ENCODE peak calls at places on chromosomes 2 and 18, in four cellular contexts. One of them, this sample, is unnamed.

GRCh38 chr2:26170795-26171194 is 2.1 kb upstream of the GAREM2 start:
- DNase-seq in substantia nigra: no peak
- DNase-seq in AG10803: no peak
- DNase-seq in A172: no peak
- DNase-seq in this sample: no peak

GRCh38 chr2:125564471-125564870 is 1091.5 kb upstream of the GYPC start:
- DNase-seq in substantia nigra: no peak
- DNase-seq in A172: no peak
- DNase-seq in AG10803: no peak
- DNase-seq in this sample: no peak

GRCh38 chr2:74438248-74438647 is 3.5 kb downstream of the RTKN start:
- DNase-seq in substantia nigra: no peak
- DNase-seq in A172: no peak
- DNase-seq in AG10803: no peak
- DNase-seq in this sample: no peak

GRCh38 chr2:111209045-111209514 is 88.4 kb downstream of the BCL2L11 start:
- DNase-seq in substantia nigra: no peak
- DNase-seq in AG10803: peak; percentile 68
- DNase-seq in A172: peak; percentile 92
- DNase-seq in this sample: peak; percentile 93

GRCh38 chr2:46202453-46202852 is 94.8 kb upstream of the EPAS1 start:
- DNase-seq in substantia nigra: no peak
- DNase-seq in A172: no peak
- DNase-seq in AG10803: no peak
- DNase-seq in this sample: no peak

GRCh38 chr2:105870858-105871257 is 126.1 kb downstream of the NCK2 start:
- DNase-seq in AG10803: no peak
- DNase-seq in A172: no peak
- DNase-seq in substantia nigra: no peak
- DNase-seq in this sample: no peak

GRCh38 chr18:7232218-7232617 is 1.3 kb downstream of the LRRC30 start:
- DNase-seq in A172: no peak
- DNase-seq in substantia nigra: no peak
- DNase-seq in AG10803: no peak
- DNase-seq in this sample: no peak

GRCh38 chr2:232649033-232649432 is 15.6 kb downstream of the EFHD1 start:
- DNase-seq in A172: no peak
- DNase-seq in substantia nigra: no peak
- DNase-seq in AG10803: no peak
- DNase-seq in this sample: no peak

GRCh38 chr2:144596074-144596871 is 76.4 kb upstream of the ZEB2 start:
- DNase-seq in AG10803: no peak
- DNase-seq in A172: peak; percentile 72
- DNase-seq in substantia nigra: no peak
- DNase-seq in this sample: peak; percentile 69

GRCh38 chr2:113131343-113131933 is 4.0 kb downstream of the IL1RN start:
- DNase-seq in A172: no peak
- DNase-seq in substantia nigra: no peak
- DNase-seq in AG10803: no peak
- DNase-seq in this sample: no peak

GRCh38 chr2:190344275-190344827 is 962 bp downstream of the INPP1 start:
- DNase-seq in A172: peak; percentile 55
- DNase-seq in substantia nigra: peak; percentile 66
- DNase-seq in AG10803: peak; percentile 31
- DNase-seq in this sample: no peak

GRCh38 chr2:112182581-112183034 is 44.4 kb downstream of the FBLN7 start:
- DNase-seq in substantia nigra: no peak
- DNase-seq in A172: no peak
- DNase-seq in AG10803: no peak
- DNase-seq in this sample: no peak